ENCODE peak calls at places on chromosomes 3 and 15, in five cellular contexts. P, A, R, S and B are unnamed samples. For H3K27me3 and H3K9me3, the result is how much of the 10 kb centered on the place peaks cover.

GRCh38 chr15:98889930-98890695 is 117.5 kb downstream of the PGPEP1L start:
- DNase-seq in P (peak), A (peak), R (no peak), S (no peak), B (peak)

GRCh38 chr3:151439652-151440125 is 21.2 kb downstream of the IGSF10 start:
- DNase-seq in P (peak), A (peak), R (peak), S (no peak), B (peak)

GRCh38 chr3:143565943-143566342 is 282.3 kb downstream of the SLC9A9 start:
- DNase-seq in P (no peak), A (no peak), R (no peak), S (no peak), B (peak)

GRCh38 chr15:92884813-92885461 is 15.2 kb upstream of the CHD2 start:
- DNase-seq in P (peak), A (no peak), R (no peak), S (no peak), B (no peak)

GRCh38 chr3:194496217-194496881 is 9.5 kb upstream of the ATP13A3 start:
- DNase-seq in P (peak), A (no peak), R (no peak), S (no peak), B (no peak)

GRCh38 chr3:176755552-176755951 is 441.7 kb downstream of the TBL1XR1 start:
- DNase-seq in P (no peak), A (no peak), R (no peak), S (no peak), B (no peak)

GRCh38 chr15:95024388-95024787 is 793.0 kb downstream of the MCTP2 start:
- DNase-seq in P (peak), A (peak), R (peak), S (no peak), B (peak)

GRCh38 chr3:10205461-10206165 is 40.9 kb downstream of the IRAK2 start:
- DNase-seq in P (peak), A (no peak), R (no peak), S (peak), B (peak)

GRCh38 chr3:18469775-18470174 is 44.6 kb upstream of the SATB1 start:
- DNase-seq in P (no peak), A (no peak), R (no peak), S (no peak), B (no peak)

GRCh38 chr3:15629860-15630597 is 28.5 kb downstream of the BTD start:
- DNase-seq in P (peak), A (no peak), R (peak), S (no peak), B (peak)

GRCh38 chr3:50267280-50267913 is 1.6 kb upstream of the SEMA3B start:
- DNase-seq in P (no peak), A (no peak), R (peak), S (peak), B (peak)

GRCh38 chr15:101029971-101030661 is 111.0 kb downstream of the LRRK1 start:
- DNase-seq in P (no peak), A (no peak), R (no peak), S (no peak), B (no peak)

GRCh38 chr3:108441081-108441507 is 69.3 kb downstream of the MYH15 start:
- DNase-seq in P (no peak), A (no peak), R (peak), S (no peak), B (no peak)

GRCh38 chr3:169848741-169849140 is 21.0 kb downstream of the LRRC31 start:
- DNase-seq in P (no peak), A (no peak), R (no peak), S (no peak), B (peak)
- H3K27me3 ChIP-seq in P (under half), A (under half), R (under half), S (under half), B (under half)

GRCh38 chr15:22861151-22861550 is 22.7 kb downstream of the NIPA2 start:
- DNase-seq in P (no peak), A (no peak), R (no peak), S (no peak), B (no peak)
- H3K9me3 ChIP-seq in P (under half), A (under half), R (under half), S (under half), B (under half)

DNA sequence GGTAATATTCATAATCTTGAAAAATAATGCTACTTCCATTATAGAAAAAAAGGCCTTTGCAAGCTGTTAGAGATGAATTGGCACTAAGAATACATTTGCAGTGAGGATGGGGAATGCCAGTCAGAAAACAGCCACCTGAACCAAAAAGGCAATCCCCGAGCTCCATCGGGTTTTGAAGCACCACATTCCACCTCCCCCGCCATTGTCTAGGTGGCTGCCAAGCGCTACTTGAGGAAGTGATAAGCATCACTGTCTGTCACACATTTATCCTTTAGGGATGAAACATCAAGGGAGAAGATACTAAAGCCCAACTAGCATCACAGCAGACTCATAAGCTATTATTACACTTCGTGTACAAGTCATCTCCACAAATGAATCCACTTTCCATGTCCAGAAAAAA is 112.8 kb downstream of the OSBPL10 start:
- DNase-seq in P (no peak), A (no peak), R (no peak), S (no peak), B (no peak)
- H3K27me3 ChIP-seq in P (under half), A (under half), R (under half), S (under half), B (under half)

DNA sequence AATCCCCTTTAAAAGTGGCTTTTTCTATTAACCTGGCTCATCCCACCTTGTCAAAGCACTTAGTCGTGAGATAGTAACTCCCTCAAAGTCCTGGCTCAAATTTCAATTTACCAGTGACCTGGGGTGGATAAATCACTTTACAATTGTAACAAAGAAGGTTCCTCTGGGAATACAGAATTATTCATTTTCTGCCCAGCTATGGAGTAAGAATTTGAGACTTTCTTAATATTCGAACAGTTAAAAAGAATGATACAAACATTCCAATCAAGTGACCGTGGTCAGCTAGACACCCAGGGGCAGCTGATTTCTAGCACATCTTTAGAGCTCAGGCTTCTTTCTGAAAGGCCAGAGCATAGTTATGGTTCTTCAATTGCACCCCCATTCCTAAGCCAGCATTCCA is 290.9 kb upstream of the TGFBR2 start:
- DNase-seq in P (no peak), A (no peak), R (no peak), S (no peak), B (peak)
- H3K9me3 ChIP-seq in P (under half), A (under half), R (under half), S (under half), B (under half)

GRCh38 chr3:129632056-129632455 is 25.6 kb upstream of the PLXND1 start:
- DNase-seq in P (no peak), A (no peak), R (no peak), S (no peak), B (no peak)

GRCh38 chr3:129636082-129636481 is 29.6 kb upstream of the PLXND1 start:
- DNase-seq in P (no peak), A (no peak), R (no peak), S (no peak), B (no peak)

GRCh38 chr3:129632977-129633376 is 26.5 kb upstream of the PLXND1 start:
- DNase-seq in P (no peak), A (no peak), R (no peak), S (no peak), B (no peak)

GRCh38 chr3:129633751-129634481 is 27.4 kb upstream of the PLXND1 start:
- DNase-seq in P (peak), A (no peak), R (no peak), S (no peak), B (no peak)

GRCh38 chr3:129632556-129632955 is 26.1 kb upstream of the PLXND1 start:
- DNase-seq in P (no peak), A (no peak), R (no peak), S (no peak), B (no peak)
- H3K27me3 ChIP-seq in P (under half), A (under half), R (under half), S (under half), B (under half)

GRCh38 chr3:100400424-100400781 is 486 bp downstream of the TOMM70 start:
- DNase-seq in P (peak), A (no peak), R (no peak), S (no peak), B (peak)
- H3K9me3 ChIP-seq in P (under half), A (under half), R (under half), S (under half), B (under half)